ENCODE peak calls at places on chromosomes 3 and 15, in eight cellular contexts. W is GM23248, G is iris pigment epithelial cell, I is SW 1271, N is T-cell, T is SK-MEL-5, R is RWPE2, A is uterus. H is an unnamed sample.
A peak's percentile ranks its signal among the peaks of the same experiment; 100 is the strongest.

GRCh38 chr3:169812844-169813677 is at the start of the genes LRRC34 and LRRIQ4:
- DNase-seq in W (peak; percentile 91), G (peak; percentile 71), I (no peak), N (peak; percentile 59), T (peak; percentile 75), R (no peak), A (peak; percentile 56), H (peak; percentile 46)

GRCh38 chr3:20837676-20838302 is 651.8 kb upstream of the SGO1 start:
- DNase-seq in W (no peak), G (no peak), I (no peak), N (no peak), T (no peak), R (no peak), A (no peak), H (no peak)

GRCh38 chr3:196931828-196932587 is 10.3 kb downstream of the NCBP2 start:
- DNase-seq in W (no peak), G (no peak), I (no peak), N (no peak), T (no peak), R (no peak), A (no peak), H (no peak)

GRCh38 chr3:16126634-16127033 is 47.8 kb upstream of the GALNT15 start:
- DNase-seq in W (no peak), G (no peak), I (no peak), N (no peak), T (no peak), R (no peak), A (no peak), H (no peak)

GRCh38 chr3:3707858-3708768 is 91.1 kb upstream of the LRRN1 start:
- DNase-seq in W (no peak), G (no peak), I (no peak), N (no peak), T (no peak), R (no peak), A (no peak), H (no peak)

GRCh38 chr15:27123808-27124207 is 152.8 kb downstream of the GABRG3 start:
- DNase-seq in W (peak; percentile 17), G (no peak), I (no peak), N (no peak), T (no peak), R (no peak), A (no peak), H (no peak)

GRCh38 chr15:69359724-69360123 is 54.4 kb upstream of the KIF23 start:
- DNase-seq in W (peak; percentile 18), G (peak; percentile 37), I (no peak), N (no peak), T (no peak), R (no peak), A (no peak), H (no peak)

GRCh38 chr15:28003302-28004037 is 95.6 kb downstream of the OCA2 start:
- DNase-seq in W (no peak), G (no peak), I (no peak), N (no peak), T (no peak), R (peak; percentile 67), A (no peak), H (no peak)

GRCh38 chr3:172140499-172141391 is 101.4 kb downstream of the FNDC3B start:
- DNase-seq in W (peak; percentile 90), G (peak; percentile 99), I (peak; percentile 95), N (no peak), T (peak; percentile 89), R (peak; percentile 79), A (peak; percentile 65), H (peak; percentile 44)

GRCh38 chr3:54994026-54994626 is 66.3 kb upstream of the LRTM1 start:
- DNase-seq in W (no peak), G (no peak), I (no peak), N (no peak), T (no peak), R (no peak), A (no peak), H (no peak)

GRCh38 chr3:7385635-7386034 is 524.7 kb downstream of the GRM7 start:
- DNase-seq in W (no peak), G (no peak), I (no peak), N (no peak), T (no peak), R (no peak), A (no peak), H (no peak)

GRCh38 chr3:163785693-163786092 is 1292.6 kb downstream of the SI start:
- DNase-seq in W (no peak), G (no peak), I (peak; percentile 5), N (no peak), T (peak; percentile 63), R (no peak), A (no peak), H (no peak)

GRCh38 chr15:55499158-55499557 is 8.9 kb downstream of the DNAAF4 start:
- DNase-seq in W (no peak), G (no peak), I (no peak), N (no peak), T (no peak), R (no peak), A (no peak), H (no peak)

GRCh38 chr3:26712211-26713026 is 89.8 kb downstream of the LRRC3B start:
- DNase-seq in W (peak; percentile 61), G (peak; percentile 10), I (peak; percentile 29), N (no peak), T (peak; percentile 61), R (no peak), A (no peak), H (no peak)

GRCh38 chr15:85580914-85581313 is 200.5 kb downstream of the AKAP13 start:
- DNase-seq in W (peak; percentile 24), G (peak; percentile 35), I (no peak), N (peak; percentile 52), T (no peak), R (no peak), A (no peak), H (no peak)

GRCh38 chr3:15443826-15444524 is 16.6 kb downstream of the EAF1 start:
- DNase-seq in W (peak; percentile 14), G (peak; percentile 52), I (no peak), N (no peak), T (no peak), R (no peak), A (no peak), H (no peak)

GRCh38 chr3:72820405-72820804 is 27.8 kb downstream of the SHQ1 start:
- DNase-seq in W (peak; percentile 69), G (peak; percentile 65), I (no peak), N (no peak), T (no peak), R (no peak), A (no peak), H (no peak)